ENCODE peak calls at places on chromosomes 7 and 10, in seven cellular contexts. R, P, Q, V, O, M and S are unnamed samples.

GRCh38 chr7:92623544-92623943 is 33.4 kb upstream of the FAM133B start:
- DNase-seq in Q (no peak), P (no peak), O (no peak), V (no peak), M (no peak), R (no peak), S (no peak)

GRCh38 chr7:17583786-17584185 is 285.3 kb downstream of the AHR start:
- DNase-seq in O (no peak), P (no peak), Q (no peak), V (no peak), M (no peak), R (no peak), S (no peak)

GRCh38 chr7:134514106-134514505 is 13.3 kb upstream of the AKR1B10 start:
- DNase-seq in M (no peak), V (no peak), Q (no peak), P (no peak), R (no peak), O (no peak), S (no peak)

GRCh38 chr7:47535033-47535703 is 46.7 kb downstream of the TNS3 start:
- DNase-seq in R (no peak), M (no peak), O (no peak), Q (peak), V (no peak), P (no peak), S (no peak)

GRCh38 chr7:150852371-150852905 is at the start of gene AOC1:
- DNase-seq in O (no peak), R (no peak), P (no peak), V (peak), M (peak), Q (no peak), S (no peak)

GRCh38 chr10:45547966-45548513 is 124.5 kb downstream of the ZFAND4 start:
- DNase-seq in P (no peak), Q (no peak), O (no peak), M (no peak), R (no peak), V (no peak), S (no peak)

GRCh38 chr10:123140164-123140982 is 4.6 kb downstream of the HMX3 start:
- DNase-seq in R (no peak), M (peak), V (no peak), P (no peak), Q (no peak), O (no peak), S (no peak)

GRCh38 chr7:73852500-73852899 is 8.5 kb upstream of the TMEM270 start:
- DNase-seq in P (no peak), O (no peak), R (no peak), Q (peak), M (no peak), V (peak), S (no peak)

GRCh38 chr7:139106959-139107358 is 2.6 kb downstream of the ZC3HAV1 start:
- DNase-seq in M (no peak), R (no peak), V (no peak), O (no peak), P (no peak), Q (no peak), S (no peak)

GRCh38 chr7:159099711-159100231 is 44.9 kb downstream of the VIPR2 start:
- DNase-seq in P (no peak), O (no peak), Q (no peak), V (no peak), M (no peak), R (no peak), S (no peak)

GRCh38 chr7:30815016-30815854 is 44.0 kb downstream of the MINDY4 start:
- DNase-seq in Q (no peak), R (no peak), O (peak), P (peak), V (no peak), M (no peak), S (no peak)

GRCh38 chr10:49138361-49138891 is 4.6 kb upstream of the FAM170B start:
- DNase-seq in P (no peak), R (no peak), M (no peak), V (peak), Q (peak), O (no peak), S (no peak)

GRCh38 chr7:158676171-158676840 is 28.3 kb downstream of the NCAPG2 start:
- DNase-seq in M (no peak), Q (peak), R (no peak), O (no peak), P (no peak), V (no peak), S (no peak)

GRCh38 chr10:70348228-70348850 is 34.1 kb downstream of the LRRC20 start:
- DNase-seq in R (peak), V (no peak), O (no peak), M (peak), Q (no peak), P (no peak), S (no peak)

GRCh38 chr7:47282790-47283496 is 299.0 kb downstream of the TNS3 start:
- DNase-seq in Q (no peak), M (no peak), V (no peak), R (no peak), O (no peak), P (no peak), S (no peak)

GRCh38 chr10:30736685-30737232 is 107.2 kb upstream of the LYZL2 start:
- DNase-seq in V (no peak), M (peak), P (peak), R (peak), O (no peak), Q (peak), S (peak)

GRCh38 chr7:74612015-74612829 is 45.3 kb upstream of the GTF2I start:
- DNase-seq in V (no peak), Q (peak), R (no peak), M (peak), P (no peak), O (peak), S (peak)

GRCh38 chr10:19815478-19816419 is 483 bp upstream of the PLXDC2 start:
- DNase-seq in O (peak), P (peak), R (peak), V (peak), M (no peak), Q (peak), S (peak)

GRCh38 chr7:82291931-82292330 is 151.6 kb downstream of the CACNA2D1 start:
- DNase-seq in V (no peak), R (no peak), Q (peak), M (peak), O (no peak), P (no peak), S (no peak)

GRCh38 chr10:120732067-120732466 is 119.1 kb upstream of the WDR11 start:
- DNase-seq in M (peak), P (no peak), R (no peak), O (no peak), Q (peak), V (no peak), S (no peak)

GRCh38 chr7:107958764-107959526 is 44.0 kb downstream of the LAMB1 start:
- DNase-seq in Q (peak), M (no peak), R (no peak), V (no peak), O (no peak), P (no peak), S (no peak)

GRCh38 chr10:4081691-4082111 is 296.7 kb upstream of the KLF6 start:
- DNase-seq in V (no peak), M (no peak), P (no peak), Q (peak), R (no peak), O (no peak), S (no peak)

GRCh38 chr7:5429857-5430611 is 6.4 kb upstream of the TNRC18 start:
- DNase-seq in M (peak), R (no peak), P (no peak), O (no peak), V (peak), Q (no peak), S (no peak)

GRCh38 chr10:70139997-70140250 is 6.6 kb downstream of the TYSND1 start:
- DNase-seq in Q (no peak), V (no peak), M (no peak), P (no peak), R (no peak), O (no peak), S (no peak)

GRCh38 chr7:127792528-127793342 is 140.7 kb downstream of the SND1 start:
- DNase-seq in P (no peak), O (peak), Q (no peak), R (peak), M (peak), V (no peak), S (no peak)

GRCh38 chr10:110534571-110534970 is 32.9 kb upstream of the SMC3 start:
- DNase-seq in R (no peak), P (no peak), V (no peak), O (no peak), M (no peak), Q (no peak), S (no peak)

GRCh38 chr10:63438506-63439498 is 27.0 kb downstream of the JMJD1C start:
- DNase-seq in Q (peak), R (no peak), M (no peak), P (no peak), V (no peak), O (no peak), S (no peak)

GRCh38 chr10:121578298-121578697 is 19.9 kb downstream of the FGFR2 start:
- DNase-seq in V (no peak), O (no peak), P (no peak), Q (no peak), R (no peak), M (no peak), S (no peak)

GRCh38 chr10:12981570-12981969 is 19.9 kb downstream of the CCDC3 start:
- DNase-seq in R (no peak), Q (peak), O (no peak), P (no peak), V (no peak), M (no peak), S (peak)

GRCh38 chr10:24691113-24691512 is 32.6 kb downstream of the ARHGAP21 start:
- DNase-seq in P (no peak), R (no peak), V (no peak), M (no peak), Q (no peak), O (no peak), S (no peak)

GRCh38 chr10:63717089-63717715 is 196.0 kb downstream of the REEP3 start:
- DNase-seq in M (no peak), Q (no peak), O (no peak), P (no peak), V (no peak), R (peak), S (peak)

GRCh38 chr7:29896685-29897411 is 90.5 kb downstream of the WIPF3 start:
- DNase-seq in R (no peak), Q (no peak), M (no peak), V (no peak), P (no peak), O (no peak), S (no peak)

GRCh38 chr10:98417481-98417959 is 2.5 kb upstream of the PYROXD2 start:
- DNase-seq in R (no peak), O (no peak), Q (no peak), M (no peak), V (peak), P (no peak), S (no peak)